ENCODE peak calls at places on chromosomes 16 and 17, in ten cellular contexts. J is neural crest cell, B is left ventricle myocardium inferior, X is dorsolateral prefrontal cortex, H is GM12865, Z is omental fat pad, I is H9, N is fibroblast of mammary gland, U is ovary, F is endothelial cell. L is an unnamed sample.

GRCh38 chr17:21019976-21020575 is 22.7 kb downstream of the USP22 start:
- DNase-seq in I (no peak), F (no peak), H (peak; percentile 77), N (peak; percentile 49), U (no peak), X (peak; percentile 74), J (no peak), B (peak; percentile 44), Z (no peak), L (peak; percentile 65)

GRCh38 chr17:10156579-10157488 is 41.6 kb downstream of the GAS7 start:
- DNase-seq in J (no peak), F (no peak), U (no peak), N (no peak), B (peak; percentile 47), Z (no peak), I (no peak), H (peak; percentile 91), X (peak; percentile 12), L (no peak)

GRCh38 chr16:10206215-10206614 is 24.0 kb upstream of the GRIN2A start:
- DNase-seq in F (no peak), Z (no peak), X (no peak), U (no peak), J (no peak), H (peak; percentile 64), B (no peak), I (no peak), N (no peak), L (no peak)

GRCh38 chr16:49547448-49547847 is 173.8 kb downstream of the C16orf78 start:
- DNase-seq in Z (no peak), H (no peak), X (no peak), N (no peak), F (no peak), I (no peak), U (no peak), J (no peak), B (no peak), L (no peak)

GRCh38 chr17:65013613-65014391 is 42.7 kb downstream of the GNA13 start:
- DNase-seq in J (no peak), H (peak; percentile 84), N (peak; percentile 89), I (no peak), F (no peak), B (no peak), X (no peak), Z (no peak), U (no peak), L (no peak)

GRCh38 chr17:60665602-60666001 is 12.0 kb upstream of the BCAS3 start:
- DNase-seq in F (no peak), B (no peak), X (no peak), Z (no peak), N (no peak), I (no peak), H (no peak), U (no peak), J (no peak), L (no peak)

GRCh38 chr16:81697321-81697885 is 81.7 kb upstream of the PLCG2 start:
- DNase-seq in X (peak; percentile 66), N (peak; percentile 54), Z (no peak), H (peak; percentile 76), F (peak; percentile 59), J (no peak), B (peak; percentile 42), I (peak; percentile 77), U (no peak), L (no peak)

GRCh38 chr17:76725580-76726230 is 701 bp downstream of the JMJD6 start:
- DNase-seq in H (peak; percentile 79), F (no peak), N (no peak), Z (peak; percentile 49), B (peak; percentile 78), J (no peak), I (peak; percentile 48), X (peak; percentile 68), U (peak; percentile 75), L (peak; percentile 39)

GRCh38 chr17:62865586-62865985 is 57.5 kb upstream of the MARCHF10 start:
- DNase-seq in I (no peak), F (no peak), J (no peak), U (no peak), N (no peak), Z (no peak), B (no peak), H (no peak), X (no peak), L (no peak)

GRCh38 chr17:73941919-73942530 is 261.5 kb upstream of the RPL38 start:
- DNase-seq in H (no peak), I (no peak), X (no peak), N (no peak), Z (no peak), J (no peak), B (no peak), U (no peak), F (no peak), L (no peak)

GRCh38 chr17:58352843-58353719 is 1.1 kb upstream of the SUPT4H1 start:
- DNase-seq in B (no peak), U (peak; percentile 46), I (peak; percentile 80), N (peak; percentile 17), J (no peak), X (peak; percentile 22), F (no peak), Z (no peak), H (peak; percentile 72), L (no peak)

GRCh38 chr17:46020023-46020735 is 21.1 kb downstream of the STH start:
- DNase-seq in B (no peak), I (no peak), N (no peak), F (no peak), Z (peak; percentile 7), H (peak; percentile 80), U (no peak), J (no peak), X (no peak), L (no peak)

DNA sequence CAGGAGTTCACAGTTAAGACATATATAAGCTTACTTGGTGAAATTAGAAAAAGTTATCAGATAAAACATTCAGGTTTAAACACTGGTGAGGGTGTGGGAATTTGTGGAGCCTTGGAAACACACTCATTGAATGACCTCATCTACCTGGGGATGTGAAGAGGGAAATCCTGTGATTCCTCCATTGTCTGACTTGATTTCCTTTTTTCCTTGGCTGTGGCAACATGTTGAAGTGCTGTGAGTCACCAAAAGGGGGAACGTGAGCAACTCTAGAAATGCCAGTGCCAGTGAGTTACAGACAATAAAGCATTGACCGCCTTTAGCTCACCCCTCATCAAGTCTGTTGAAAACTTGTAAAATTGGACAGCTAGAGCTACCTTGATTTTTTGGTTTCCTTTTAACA is 1.8 kb downstream of the HMOX2 start:
- DNase-seq in I (no peak), Z (no peak), F (peak; percentile 56), J (no peak), N (peak; percentile 60), X (no peak), H (no peak), B (no peak), U (no peak), L (no peak)
- TF ChIP-seq CTCF in I (peak; percentile 50), Z (no peak), F (no peak), J (peak; percentile 43), N (peak; percentile 28), X (peak; percentile 22), H (no peak), B (peak; percentile 15), U (no peak), L (no peak)

GRCh38 chr17:47953945-47954344 is 3.7 kb downstream of the PRR15L start:
- DNase-seq in N (no peak), F (no peak), U (no peak), X (no peak), J (no peak), Z (no peak), B (no peak), H (no peak), I (no peak), L (no peak)
- TF ChIP-seq CTCF in N (no peak), F (no peak), U (no peak), X (no peak), J (peak; percentile 31), Z (no peak), B (no peak), H (no peak), I (peak; percentile 37), L (peak; percentile 34)

GRCh38 chr17:953767-954166 is 25.8 kb downstream of the NXN start:
- DNase-seq in F (no peak), X (no peak), B (no peak), U (peak; percentile 10), I (no peak), N (no peak), H (no peak), J (no peak), Z (no peak), L (no peak)

GRCh38 chr17:948284-948852 is 31.2 kb downstream of the NXN start:
- DNase-seq in N (no peak), J (no peak), Z (no peak), H (no peak), I (peak; percentile 87), B (no peak), F (no peak), U (no peak), X (no peak), L (peak; percentile 62)

GRCh38 chr17:949623-950338 is 29.8 kb downstream of the NXN start:
- DNase-seq in X (no peak), B (no peak), H (no peak), F (no peak), I (peak; percentile 86), Z (no peak), N (no peak), J (no peak), U (no peak), L (peak; percentile 81)

GRCh38 chr17:954431-955164 is 25.0 kb downstream of the NXN start:
- DNase-seq in H (no peak), N (no peak), Z (no peak), X (no peak), I (peak; percentile 68), J (no peak), B (no peak), F (no peak), U (peak; percentile 29), L (no peak)

DNA sequence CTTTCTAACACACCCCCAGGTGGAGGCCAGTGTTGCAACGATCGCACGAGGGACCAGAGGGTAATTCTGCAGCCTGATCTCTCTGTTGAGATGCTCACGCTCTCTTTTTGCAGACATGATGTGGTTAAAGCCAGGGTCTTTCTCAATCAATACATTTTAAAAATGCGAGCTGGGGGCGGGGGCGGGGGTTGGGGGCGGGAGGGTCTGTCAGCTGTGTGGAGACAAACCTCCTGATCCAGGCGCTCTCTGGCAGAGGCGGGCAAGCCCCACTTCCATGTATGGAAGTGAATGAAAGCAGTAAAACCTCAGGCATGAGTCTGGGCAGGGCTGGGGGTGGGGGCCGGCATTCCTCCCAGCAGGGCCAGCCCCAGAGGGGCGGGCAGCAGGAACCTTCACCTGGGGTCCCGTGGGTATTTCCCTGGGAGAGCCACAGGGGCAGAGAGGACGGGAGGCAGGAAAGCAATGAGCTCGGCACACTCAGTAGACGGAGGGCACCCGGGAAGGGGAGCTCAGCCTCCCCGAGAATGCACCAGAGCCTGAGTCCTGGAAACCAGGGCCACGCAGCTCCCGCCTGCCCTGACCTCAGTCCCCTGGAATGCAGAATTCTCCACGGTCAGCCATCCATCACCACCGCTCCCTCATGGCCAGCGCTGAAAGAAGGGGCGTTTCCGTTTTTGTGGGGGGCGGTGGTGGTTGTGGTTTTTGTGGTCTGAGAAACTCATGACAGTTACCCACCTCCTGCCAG is 28.0 kb downstream of the NXN start:
- DNase-seq in H (no peak), F (peak; percentile 43), B (no peak), X (no peak), Z (no peak), J (peak; percentile 42), U (no peak), I (peak; percentile 94), N (peak; percentile 86), L (peak; percentile 44)
- TF ChIP-seq CTCF in H (no peak), F (no peak), B (no peak), X (no peak), Z (no peak), J (no peak), U (no peak), I (no peak), N (no peak), L (no peak)

GRCh38 chr16:1338119-1338730 is 4.8 kb downstream of the BAIAP3 start:
- DNase-seq in I (peak; percentile 67), H (peak; percentile 50), X (no peak), F (peak; percentile 64), B (no peak), Z (no peak), N (no peak), U (no peak), J (peak; percentile 46), L (peak; percentile 69)
- TF ChIP-seq CTCF in I (peak; percentile 57), H (peak; percentile 55), X (no peak), F (no peak), B (peak; percentile 42), Z (no peak), N (peak; percentile 25), U (no peak), J (peak; percentile 60), L (peak; percentile 56)